ENCODE peak calls at places on chromosomes 2 and 18, in eight cellular contexts. J is CD4-positive, alpha-beta T cell; F is spleen; W is endothelial cell; Z is heart right ventricle; Y is heart left ventricle; N is HCT116; X is CD8-positive, alpha-beta T cell. V is an unnamed sample.
A peak's percentile ranks its signal among the peaks of the same experiment; 100 is the strongest.

GRCh38 chr2:236786786-236787185 is 217.2 kb downstream of the ACKR3 start:
- DNase-seq in J (no peak), F (no peak), W (no peak), Z (no peak), Y (no peak), N (no peak), X (no peak), V (no peak)

GRCh38 chr2:75079575-75079974 is 119.7 kb downstream of the TACR1 start:
- DNase-seq in J (no peak), F (no peak), W (no peak), Z (no peak), Y (no peak), N (no peak), X (no peak), V (no peak)

GRCh38 chr2:75260946-75261345 is 61.6 kb upstream of the TACR1 start:
- DNase-seq in J (no peak), F (no peak), W (no peak), Z (no peak), Y (no peak), N (no peak), X (no peak), V (no peak)

GRCh38 chr2:199470672-199471442 is 13.1 kb upstream of the SATB2 start:
- DNase-seq in J (no peak), F (no peak), W (peak; percentile 11), Z (no peak), Y (no peak), N (no peak), X (no peak), V (no peak)

GRCh38 chr2:10924441-10924840 is 12.7 kb downstream of the KCNF1 start:
- DNase-seq in J (no peak), F (peak; percentile 45), W (no peak), Z (no peak), Y (no peak), N (no peak), X (no peak), V (no peak)

GRCh38 chr18:41585512-41585911 is 369.5 kb upstream of the PIK3C3 start:
- DNase-seq in J (no peak), F (no peak), W (no peak), Z (no peak), Y (no peak), N (no peak), X (no peak), V (no peak)

GRCh38 chr2:1590611-1591460 is 153.5 kb downstream of the PXDN start:
- DNase-seq in J (no peak), F (no peak), W (no peak), Z (no peak), Y (peak; percentile 31), N (no peak), X (no peak), V (no peak)

GRCh38 chr18:48410095-48410920 is 1.1 kb upstream of the ZBTB7C start:
- DNase-seq in J (peak; percentile 24), F (peak; percentile 93), W (peak; percentile 95), Z (peak; percentile 92), Y (peak; percentile 95), N (peak; percentile 67), X (peak; percentile 10), V (peak; percentile 93)

GRCh38 chr2:240465765-240466578 is 30.5 kb downstream of the GPC1 start:
- DNase-seq in J (peak; percentile 2), F (peak; percentile 77), W (peak; percentile 4), Z (peak; percentile 20), Y (peak; percentile 56), N (no peak), X (no peak), V (no peak)

GRCh38 chr18:58762781-58763171 is 91.5 kb downstream of the MALT1 start:
- DNase-seq in J (no peak), F (no peak), W (no peak), Z (no peak), Y (no peak), N (no peak), X (no peak), V (peak; percentile 11)

GRCh38 chr2:120376679-120377640 is 31.0 kb downstream of the INHBB start:
- DNase-seq in J (no peak), F (no peak), W (no peak), Z (no peak), Y (no peak), N (no peak), X (no peak), V (no peak)

GRCh38 chr18:66728951-66729350 is 125.1 kb upstream of the CDH19 start:
- DNase-seq in J (no peak), F (no peak), W (no peak), Z (no peak), Y (peak; percentile 39), N (no peak), X (no peak), V (no peak)

GRCh38 chr18:66722671-66723070 is 118.8 kb upstream of the CDH19 start:
- DNase-seq in J (no peak), F (no peak), W (no peak), Z (no peak), Y (no peak), N (no peak), X (no peak), V (no peak)

GRCh38 chr18:66729459-66730239 is 125.8 kb upstream of the CDH19 start:
- DNase-seq in J (no peak), F (no peak), W (no peak), Z (no peak), Y (no peak), N (no peak), X (no peak), V (no peak)

GRCh38 chr18:66727991-66728390 is 124.1 kb upstream of the CDH19 start:
- DNase-seq in J (no peak), F (no peak), W (no peak), Z (no peak), Y (no peak), N (no peak), X (no peak), V (no peak)

DNA sequence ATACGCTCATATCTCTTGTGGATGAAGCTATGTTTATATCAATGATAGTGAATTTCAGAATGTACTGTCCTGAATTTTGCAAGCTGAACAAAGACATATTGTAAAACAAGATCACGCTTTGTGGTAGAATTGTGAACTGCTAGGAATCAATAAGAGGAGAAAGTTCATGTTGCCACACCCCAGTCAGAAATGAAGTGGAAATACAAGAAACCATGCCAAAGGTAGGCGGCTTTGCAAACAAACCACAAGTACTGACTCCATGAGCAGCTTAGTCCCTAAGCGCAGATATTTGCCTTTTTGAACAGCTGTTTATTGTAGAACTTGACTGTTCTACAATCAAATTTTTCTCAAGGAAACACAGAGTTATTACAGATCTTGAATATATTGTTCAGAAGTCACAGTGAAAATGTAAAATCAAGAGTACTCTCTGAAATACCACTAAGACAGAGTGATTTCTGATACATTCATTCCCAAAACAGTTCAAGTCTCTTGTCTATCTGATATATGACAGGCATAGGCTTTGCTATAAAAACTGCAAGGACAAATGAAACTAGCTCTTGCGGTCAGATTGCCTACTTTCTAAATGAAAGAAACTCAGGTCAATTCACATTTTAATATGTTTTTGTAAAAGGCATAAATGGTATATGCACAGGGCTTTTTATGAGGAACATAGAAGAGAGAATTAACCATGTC is 120.9 kb upstream of the CDH19 start:
- DNase-seq in J (no peak), F (no peak), W (no peak), Z (peak; percentile 45), Y (no peak), N (no peak), X (no peak), V (no peak)
- TF ChIP-seq CTCF in J (no peak), F (no peak), W (no peak), Z (no peak), Y (no peak), N (no peak), X (no peak), V (no peak)

GRCh38 chr2:238243496-238244076 is 3.7 kb upstream of the HES6 start:
- DNase-seq in J (no peak), F (peak; percentile 39), W (no peak), Z (no peak), Y (no peak), N (no peak), X (no peak), V (no peak)
- TF ChIP-seq CTCF in J (no peak), F (no peak), W (no peak), Z (no peak), Y (no peak), N (no peak), X (no peak), V (no peak)

DNA sequence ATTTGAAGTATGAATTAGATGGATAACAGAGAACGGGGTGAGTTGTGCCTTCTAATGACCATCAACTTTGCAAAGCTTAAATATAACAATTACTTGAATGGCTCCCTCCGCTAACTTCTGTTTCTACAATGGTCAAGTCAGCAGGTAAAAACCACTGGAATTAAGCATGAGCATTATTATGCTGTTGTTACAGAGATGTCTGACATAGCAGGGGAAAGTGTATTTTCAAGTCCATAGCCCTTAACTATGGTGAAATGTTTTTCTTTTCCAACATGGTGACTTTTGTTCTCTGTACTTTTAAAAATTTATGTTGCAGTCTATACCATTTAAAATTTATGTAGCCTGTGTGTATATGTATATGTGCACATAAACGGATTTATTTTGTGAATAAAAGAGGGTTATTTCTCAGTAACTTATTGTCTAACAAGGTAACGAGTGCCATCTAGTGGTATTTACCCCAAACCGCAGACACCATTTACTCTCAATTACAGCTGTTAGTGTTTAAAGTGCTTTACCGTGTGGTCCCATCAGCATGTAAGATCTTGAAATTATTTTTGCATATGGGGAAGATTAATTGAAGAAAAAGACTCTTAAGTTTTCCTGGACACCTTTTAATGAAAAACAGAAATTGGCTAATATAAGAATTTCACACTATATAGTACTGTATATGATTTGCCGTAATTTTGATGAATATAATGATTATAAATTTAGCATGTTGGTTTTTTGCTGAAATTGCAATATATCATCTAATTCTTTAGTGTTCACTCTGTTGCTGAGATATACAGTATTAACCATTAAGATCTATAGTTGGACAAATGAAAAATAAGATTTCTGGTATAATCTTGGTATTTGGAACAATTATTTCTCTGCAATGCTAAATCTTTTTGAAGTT is 78.2 kb downstream of the UBE2E3 start:
- DNase-seq in J (peak; percentile 15), F (no peak), W (peak; percentile 24), Z (no peak), Y (no peak), N (peak; percentile 47), X (peak; percentile 2), V (no peak)
- TF ChIP-seq CTCF in J (peak; percentile 92), F (peak; percentile 66), W (peak; percentile 78), Z (peak; percentile 69), Y (peak; percentile 60), N (peak; percentile 89), X (peak; percentile 95), V (peak; percentile 74)

DNA sequence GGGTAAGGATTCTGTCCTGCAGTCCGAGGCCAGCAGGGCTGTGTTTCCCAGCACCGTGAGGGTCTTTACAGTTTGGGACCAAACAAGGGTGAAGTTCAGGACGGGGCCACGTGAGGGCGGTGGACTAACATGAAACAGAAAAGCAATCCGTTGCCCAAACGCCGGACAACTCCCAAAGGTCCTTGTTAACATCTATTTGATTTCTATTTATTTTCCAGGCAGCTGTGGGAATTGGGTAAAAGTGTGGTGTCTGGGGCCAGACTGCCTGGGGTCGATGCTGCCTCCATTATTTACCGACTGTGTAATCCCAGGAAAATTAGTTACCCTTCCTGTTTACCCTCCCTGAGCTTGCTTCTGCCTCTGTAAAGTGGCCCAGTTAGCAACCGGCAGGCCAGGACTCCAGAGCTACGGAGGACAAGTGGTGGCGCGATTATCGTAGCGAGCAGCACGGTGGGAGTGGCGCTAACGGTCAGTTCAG is 66.3 kb upstream of the TCF7L1 start:
- DNase-seq in J (no peak), F (no peak), W (peak; percentile 85), Z (peak; percentile 75), Y (peak; percentile 83), N (peak; percentile 77), X (no peak), V (peak; percentile 64)
- TF ChIP-seq CTCF in J (no peak), F (peak; percentile 77), W (peak; percentile 87), Z (peak; percentile 87), Y (peak; percentile 90), N (peak; percentile 91), X (peak; percentile 39), V (peak; percentile 61)

GRCh38 chr2:215452725-215453124 is 16.9 kb upstream of the FN1 start:
- DNase-seq in J (no peak), F (no peak), W (no peak), Z (no peak), Y (no peak), N (no peak), X (no peak), V (no peak)
- TF ChIP-seq CTCF in J (no peak), F (no peak), W (no peak), Z (no peak), Y (no peak), N (no peak), X (no peak), V (no peak)